ENCODE peak calls at places on chromosomes 4 and X, in eight cellular contexts. One of them, this sample, is unnamed.

GRCh38 chrX:108735680-108736508 is 469 bp downstream of the IRS4 start:
- DNase-seq in astrocyte of the cerebellum: no peak
- DNase-seq in lung: no peak
- DNase-seq in lower leg skin: no peak
- DNase-seq in heart left ventricle: no peak
- DNase-seq in AG09309: no peak
- DNase-seq in fibroblast of mammary gland: no peak
- DNase-seq in heart right ventricle: no peak
- DNase-seq in this sample: no peak

GRCh38 chr4:61520688-61521160 is 320.6 kb downstream of the ADGRL3 start:
- DNase-seq in astrocyte of the cerebellum: peak
- DNase-seq in AG09309: no peak
- DNase-seq in heart left ventricle: no peak
- DNase-seq in fibroblast of mammary gland: peak
- DNase-seq in heart right ventricle: no peak
- DNase-seq in lower leg skin: no peak
- DNase-seq in lung: no peak
- DNase-seq in this sample: peak

GRCh38 chr4:89586864-89587263 is 250.1 kb downstream of the SNCA start:
- DNase-seq in astrocyte of the cerebellum: no peak
- DNase-seq in AG09309: peak
- DNase-seq in lower leg skin: no peak
- DNase-seq in lung: no peak
- DNase-seq in heart right ventricle: no peak
- DNase-seq in fibroblast of mammary gland: peak
- DNase-seq in heart left ventricle: no peak
- DNase-seq in this sample: peak

GRCh38 chr4:94412019-94413017 is 39.4 kb upstream of the PDLIM5 start:
- DNase-seq in lower leg skin: no peak
- DNase-seq in fibroblast of mammary gland: peak
- DNase-seq in AG09309: peak
- DNase-seq in astrocyte of the cerebellum: peak
- DNase-seq in heart left ventricle: no peak
- DNase-seq in lung: no peak
- DNase-seq in heart right ventricle: peak
- DNase-seq in this sample: peak

GRCh38 chr4:119564106-119564505 is 64.5 kb downstream of the PDE5A start:
- DNase-seq in heart right ventricle: no peak
- DNase-seq in astrocyte of the cerebellum: no peak
- DNase-seq in lower leg skin: no peak
- DNase-seq in lung: no peak
- DNase-seq in AG09309: no peak
- DNase-seq in fibroblast of mammary gland: no peak
- DNase-seq in heart left ventricle: no peak
- DNase-seq in this sample: no peak

GRCh38 chr4:89277412-89277811 is 30.2 kb downstream of the GPRIN3 start:
- DNase-seq in lung: no peak
- DNase-seq in lower leg skin: no peak
- DNase-seq in astrocyte of the cerebellum: no peak
- DNase-seq in fibroblast of mammary gland: peak
- DNase-seq in AG09309: no peak
- DNase-seq in heart left ventricle: no peak
- DNase-seq in heart right ventricle: no peak
- DNase-seq in this sample: peak

GRCh38 chr4:75644095-75644494 is 13.8 kb upstream of the CDKL2 start:
- DNase-seq in fibroblast of mammary gland: no peak
- DNase-seq in heart right ventricle: no peak
- DNase-seq in heart left ventricle: no peak
- DNase-seq in AG09309: no peak
- DNase-seq in astrocyte of the cerebellum: no peak
- DNase-seq in lower leg skin: no peak
- DNase-seq in lung: no peak
- DNase-seq in this sample: no peak

GRCh38 chr4:165965503-165965902 is 92.5 kb downstream of the TLL1 start:
- DNase-seq in lower leg skin: no peak
- DNase-seq in lung: no peak
- DNase-seq in heart left ventricle: no peak
- DNase-seq in heart right ventricle: no peak
- DNase-seq in astrocyte of the cerebellum: no peak
- DNase-seq in fibroblast of mammary gland: peak
- DNase-seq in AG09309: no peak
- DNase-seq in this sample: peak

DNA sequence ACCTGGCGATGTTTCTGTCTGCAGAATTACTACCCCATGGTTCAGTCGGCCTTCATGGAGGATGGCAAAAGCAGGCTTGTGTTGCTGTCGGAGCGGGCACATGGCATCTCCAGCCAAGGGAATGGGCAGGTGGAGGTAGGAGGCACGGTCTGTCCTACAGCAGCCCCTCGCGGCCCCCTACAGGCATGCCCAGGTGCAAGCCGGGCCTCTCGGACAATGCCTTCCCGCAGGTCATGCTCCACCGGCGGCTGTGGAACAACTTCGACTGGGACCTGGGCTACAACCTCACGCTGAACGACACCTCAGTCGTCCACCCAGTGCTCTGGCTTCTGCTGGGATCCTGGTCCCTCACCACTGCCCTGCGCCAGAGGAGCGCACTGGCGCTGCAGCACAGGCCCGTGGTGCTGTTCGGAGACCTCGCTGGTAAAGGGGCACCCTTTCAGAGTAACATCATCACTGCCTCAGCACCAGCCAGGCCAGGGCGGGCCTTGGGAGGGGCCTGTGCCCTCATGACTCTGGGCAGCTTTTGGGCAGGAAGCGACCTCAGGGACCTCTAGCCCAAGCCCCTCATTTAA is 29.5 kb upstream of the MRFAP1 start:
- DNase-seq in AG09309: no peak
- DNase-seq in heart right ventricle: no peak
- DNase-seq in lower leg skin: no peak
- DNase-seq in heart left ventricle: no peak
- DNase-seq in fibroblast of mammary gland: no peak
- DNase-seq in lung: no peak
- DNase-seq in astrocyte of the cerebellum: no peak
- DNase-seq in this sample: no peak
- TF ChIP-seq CTCF in AG09309: no peak
- TF ChIP-seq CTCF in heart right ventricle: no peak
- TF ChIP-seq CTCF in lower leg skin: no peak
- TF ChIP-seq CTCF in heart left ventricle: no peak
- TF ChIP-seq CTCF in fibroblast of mammary gland: no peak
- TF ChIP-seq CTCF in lung: no peak
- TF ChIP-seq CTCF in astrocyte of the cerebellum: no peak
- TF ChIP-seq CTCF in this sample: no peak

DNA sequence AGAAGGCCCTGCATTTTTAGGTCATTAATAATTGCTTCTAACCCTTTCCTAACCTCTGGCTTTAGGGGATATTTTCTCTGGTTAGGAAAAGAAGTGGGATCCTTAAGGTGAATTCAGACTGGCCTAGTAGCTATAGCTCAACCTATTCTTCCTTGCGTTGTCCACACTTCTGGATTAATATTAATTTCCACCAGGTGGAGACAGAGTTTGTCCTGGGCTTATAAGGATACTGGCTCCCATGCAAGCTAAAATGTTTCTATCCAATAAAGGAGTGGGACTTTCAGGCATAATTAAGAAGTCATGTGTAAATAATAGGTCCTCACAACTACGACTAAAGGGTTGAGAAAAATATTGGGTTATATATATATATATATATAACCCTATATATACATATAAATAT is 860.0 kb upstream of the POU3F4 start:
- DNase-seq in lower leg skin: no peak
- DNase-seq in AG09309: no peak
- DNase-seq in fibroblast of mammary gland: no peak
- DNase-seq in heart left ventricle: no peak
- DNase-seq in astrocyte of the cerebellum: peak
- DNase-seq in lung: no peak
- DNase-seq in heart right ventricle: no peak
- DNase-seq in this sample: peak
- TF ChIP-seq CTCF in lower leg skin: no peak
- TF ChIP-seq CTCF in AG09309: no peak
- TF ChIP-seq CTCF in fibroblast of mammary gland: peak
- TF ChIP-seq CTCF in heart left ventricle: no peak
- TF ChIP-seq CTCF in astrocyte of the cerebellum: peak
- TF ChIP-seq CTCF in lung: no peak
- TF ChIP-seq CTCF in heart right ventricle: no peak
- TF ChIP-seq CTCF in this sample: no peak

GRCh38 chrX:19659929-19660328 is 144.6 kb upstream of the MAP3K15 start:
- DNase-seq in lower leg skin: no peak
- DNase-seq in astrocyte of the cerebellum: no peak
- DNase-seq in lung: no peak
- DNase-seq in heart right ventricle: no peak
- DNase-seq in AG09309: no peak
- DNase-seq in fibroblast of mammary gland: peak
- DNase-seq in heart left ventricle: no peak
- DNase-seq in this sample: peak
- TF ChIP-seq CTCF in lower leg skin: no peak
- TF ChIP-seq CTCF in astrocyte of the cerebellum: no peak
- TF ChIP-seq CTCF in lung: no peak
- TF ChIP-seq CTCF in heart right ventricle: no peak
- TF ChIP-seq CTCF in AG09309: no peak
- TF ChIP-seq CTCF in fibroblast of mammary gland: peak
- TF ChIP-seq CTCF in heart left ventricle: no peak
- TF ChIP-seq CTCF in this sample: peak

GRCh38 chrX:20056704-20057103 is 60.0 kb downstream of the MAP7D2 start:
- DNase-seq in heart right ventricle: no peak
- DNase-seq in lower leg skin: no peak
- DNase-seq in AG09309: no peak
- DNase-seq in fibroblast of mammary gland: no peak
- DNase-seq in lung: no peak
- DNase-seq in heart left ventricle: no peak
- DNase-seq in astrocyte of the cerebellum: no peak
- DNase-seq in this sample: peak
- TF ChIP-seq CTCF in heart right ventricle: no peak
- TF ChIP-seq CTCF in lower leg skin: no peak
- TF ChIP-seq CTCF in AG09309: no peak
- TF ChIP-seq CTCF in fibroblast of mammary gland: no peak
- TF ChIP-seq CTCF in lung: no peak
- TF ChIP-seq CTCF in heart left ventricle: no peak
- TF ChIP-seq CTCF in astrocyte of the cerebellum: no peak
- TF ChIP-seq CTCF in this sample: no peak

This sample was measured in MCF 10A.